ENCODE peak calls at places on chromosomes 3 and 15, in ten cellular contexts. Z is sigmoid colon; K is GM04504; H is GF-D8; Q is T-helper 17 cell; B is DMS153; J is glutamatergic neuron; I is CD4-positive, CD25-positive, alpha-beta regulatory T cell; Y is posterior cingulate gyrus; W is central memory CD4-positive, alpha-beta T cell. X is an unnamed sample.

GRCh38 chr3:145864336-145864735 is 296.6 kb downstream of the PLOD2 start:
- DNase-seq in Z (no peak), K (no peak), H (no peak), Q (no peak), B (no peak), J (no peak), I (no peak), Y (no peak), W (no peak), X (no peak)

GRCh38 chr3:7190094-7190493 is 329.2 kb downstream of the GRM7 start:
- DNase-seq in Z (no peak), K (no peak), H (no peak), Q (no peak), B (no peak), J (no peak), I (no peak), Y (no peak), W (no peak), X (no peak)

GRCh38 chr3:127446756-127447155 is 143.8 kb downstream of the TPRA1 start:
- DNase-seq in Z (peak), K (no peak), H (no peak), Q (no peak), B (no peak), J (no peak), I (no peak), Y (peak), W (no peak), X (no peak)

GRCh38 chr15:47184003-47184404 is 533.3 kb upstream of the SEMA6D start:
- DNase-seq in Z (no peak), K (no peak), H (no peak), Q (no peak), B (no peak), J (peak), I (no peak), Y (peak), W (no peak), X (no peak)

GRCh38 chr3:71348001-71348632 is 235.4 kb downstream of the FOXP1 start:
- DNase-seq in Z (no peak), K (no peak), H (no peak), Q (no peak), B (no peak), J (no peak), I (no peak), Y (no peak), W (no peak), X (no peak)

GRCh38 chr3:159586587-159587202 is 401.9 kb upstream of the IL12A start:
- DNase-seq in Z (no peak), K (no peak), H (no peak), Q (no peak), B (no peak), J (peak), I (no peak), Y (peak), W (no peak), X (peak)

GRCh38 chr3:36214460-36214859 is 165.8 kb upstream of the STAC start:
- DNase-seq in Z (no peak), K (no peak), H (no peak), Q (no peak), B (no peak), J (no peak), I (no peak), Y (no peak), W (no peak), X (no peak)

GRCh38 chr15:78302579-78302978 is 3.2 kb upstream of the SKIC8 start:
- DNase-seq in Z (no peak), K (peak), H (no peak), Q (no peak), B (no peak), J (no peak), I (no peak), Y (no peak), W (no peak), X (no peak)

GRCh38 chr3:48639944-48640606 is 4.8 kb upstream of the SLC26A6 start:
- DNase-seq in Z (no peak), K (no peak), H (no peak), Q (no peak), B (no peak), J (no peak), I (no peak), Y (no peak), W (no peak), X (no peak)

GRCh38 chr3:107543666-107544065 is 20.9 kb downstream of the BBX start:
- DNase-seq in Z (no peak), K (no peak), H (no peak), Q (no peak), B (no peak), J (no peak), I (no peak), Y (no peak), W (no peak), X (no peak)